ENCODE peak calls at places on chromosome 6, in nine cellular contexts. F is M059J; I is hepatocyte; R is NCI-H1092; Q is GDM1; J is sigmoid colon; P is DND-41; C is naive thymus-derived CD4-positive, alpha-beta T cell; Y is head of caudate nucleus. G is an unnamed sample.

GRCh38 chr6:41813469-41813868 is 26.0 kb downstream of the TOMM6 start:
- DNase-seq in F (no peak), I (no peak), R (no peak), Q (no peak), J (no peak), P (no peak), C (no peak), Y (no peak), G (no peak)

GRCh38 chr6:128394171-128394570 is 126.2 kb downstream of the PTPRK start:
- DNase-seq in F (no peak), I (no peak), R (no peak), Q (no peak), J (no peak), P (no peak), C (no peak), Y (no peak), G (no peak)

GRCh38 chr6:166922937-166923336 is 33.4 kb downstream of the RNASET2 start:
- DNase-seq in F (no peak), I (no peak), R (no peak), Q (no peak), J (no peak), P (no peak), C (no peak), Y (no peak), G (no peak)

GRCh38 chr6:83815631-83816030 is 37.5 kb upstream of the RIPPLY2 start:
- DNase-seq in F (peak), I (no peak), R (no peak), Q (no peak), J (no peak), P (no peak), C (no peak), Y (no peak), G (no peak)

GRCh38 chr6:3471711-3472110 is 14.9 kb upstream of the SLC22A23 start:
- DNase-seq in F (peak), I (no peak), R (no peak), Q (no peak), J (no peak), P (no peak), C (no peak), Y (no peak), G (no peak)

GRCh38 chr6:93420163-93420806 is 926 bp upstream of the EPHA7 start:
- DNase-seq in F (no peak), I (no peak), R (no peak), Q (no peak), J (no peak), P (no peak), C (no peak), Y (no peak), G (no peak)

GRCh38 chr6:82017773-82018172 is 229.8 kb downstream of the IBTK start:
- DNase-seq in F (no peak), I (no peak), R (no peak), Q (no peak), J (no peak), P (no peak), C (no peak), Y (no peak), G (no peak)

GRCh38 chr6:3489032-3489757 is 32.3 kb upstream of the SLC22A23 start:
- DNase-seq in F (peak), I (no peak), R (no peak), Q (no peak), J (no peak), P (no peak), C (no peak), Y (no peak), G (no peak)

GRCh38 chr6:11194399-11195274 is 37.8 kb downstream of the NEDD9 start:
- DNase-seq in F (no peak), I (peak), R (no peak), Q (no peak), J (no peak), P (no peak), C (no peak), Y (no peak), G (no peak)

GRCh38 chr6:79947191-79948173 is at the start of gene ELOVL4:
- DNase-seq in F (peak), I (peak), R (peak), Q (no peak), J (peak), P (peak), C (peak), Y (peak), G (peak)

GRCh38 chr6:127486934-127487333 is 27.7 kb upstream of the KIAA0408 start:
- DNase-seq in F (no peak), I (no peak), R (no peak), Q (no peak), J (no peak), P (no peak), C (no peak), Y (no peak), G (no peak)

GRCh38 chr6:136344420-136344819 is 54.8 kb upstream of the BCLAF1 start:
- DNase-seq in F (peak), I (no peak), R (no peak), Q (no peak), J (no peak), P (no peak), C (no peak), Y (no peak), G (no peak)

G was measured in H7.